ENCODE peak calls at places on chromosomes 4 and X, in six cellular contexts. X, I, C, L, T and J are unnamed samples.

GRCh38 chr4:165766976-165767375 is 106.1 kb upstream of the TLL1 start:
- DNase-seq in I (no peak), L (no peak), X (no peak), T (no peak), C (no peak), J (no peak)

GRCh38 chr4:123444298-123444731 is 47.7 kb downstream of the SPRY1 start:
- DNase-seq in L (peak), C (peak), I (no peak), T (peak), X (peak), J (peak)

GRCh38 chrX:50456712-50457484 is 13.7 kb downstream of the DGKK start:
- DNase-seq in X (no peak), L (no peak), T (no peak), C (no peak), I (no peak), J (no peak)

GRCh38 chr4:13592220-13592619 is 35.3 kb downstream of the BOD1L1 start:
- DNase-seq in X (no peak), I (no peak), C (no peak), L (no peak), T (peak), J (no peak)

GRCh38 chr4:25367004-25367621 is 9.9 kb upstream of the ANAPC4 start:
- DNase-seq in I (no peak), L (no peak), X (peak), T (no peak), C (no peak), J (no peak)

GRCh38 chr4:19026281-19026680 is 1004.7 kb upstream of the LCORL start:
- DNase-seq in C (no peak), L (no peak), T (no peak), I (no peak), X (no peak), J (no peak)

GRCh38 chr4:16995451-16995850 is 97.0 kb upstream of the LDB2 start:
- DNase-seq in X (no peak), L (no peak), I (no peak), C (no peak), T (no peak), J (peak)

GRCh38 chr4:1491630-1492457 is 85.6 kb upstream of the NKX1-1 start:
- DNase-seq in C (no peak), X (no peak), T (no peak), I (no peak), L (no peak), J (no peak)

GRCh38 chrX:151713859-151714258 is 2.0 kb upstream of the FATE1 start:
- DNase-seq in I (peak), T (peak), L (peak), C (no peak), X (peak), J (no peak)

GRCh38 chr4:40321671-40322131 is 13.4 kb upstream of the CHRNA9 start:
- DNase-seq in L (no peak), T (no peak), C (no peak), X (no peak), I (no peak), J (no peak)

GRCh38 chr4:53004497-53005148 is 142.5 kb downstream of the RASL11B start:
- DNase-seq in T (no peak), C (peak), X (no peak), L (no peak), I (no peak), J (no peak)

GRCh38 chr4:19577121-19577520 is 674.6 kb upstream of the SLIT2 start:
- DNase-seq in L (no peak), X (no peak), T (no peak), C (no peak), I (no peak), J (no peak)

GRCh38 chrX:68419934-68420333 is 13.4 kb downstream of the OPHN1 start:
- DNase-seq in C (no peak), L (no peak), I (no peak), X (no peak), T (no peak), J (no peak)

GRCh38 chr4:157806176-157806575 is 366.6 kb downstream of the GASK1B start:
- DNase-seq in X (no peak), I (no peak), C (no peak), L (no peak), T (no peak), J (no peak)

GRCh38 chr4:157804169-157804543 is 368.7 kb downstream of the GASK1B start:
- DNase-seq in X (no peak), L (no peak), C (no peak), T (peak), I (no peak), J (no peak)

GRCh38 chr4:157808796-157809408 is 363.9 kb downstream of the GASK1B start:
- DNase-seq in L (no peak), T (no peak), I (no peak), X (no peak), C (no peak), J (no peak)

GRCh38 chr4:157803441-157804168 is 369.2 kb downstream of the GASK1B start:
- DNase-seq in L (no peak), X (no peak), T (no peak), C (no peak), I (no peak), J (no peak)

DNA sequence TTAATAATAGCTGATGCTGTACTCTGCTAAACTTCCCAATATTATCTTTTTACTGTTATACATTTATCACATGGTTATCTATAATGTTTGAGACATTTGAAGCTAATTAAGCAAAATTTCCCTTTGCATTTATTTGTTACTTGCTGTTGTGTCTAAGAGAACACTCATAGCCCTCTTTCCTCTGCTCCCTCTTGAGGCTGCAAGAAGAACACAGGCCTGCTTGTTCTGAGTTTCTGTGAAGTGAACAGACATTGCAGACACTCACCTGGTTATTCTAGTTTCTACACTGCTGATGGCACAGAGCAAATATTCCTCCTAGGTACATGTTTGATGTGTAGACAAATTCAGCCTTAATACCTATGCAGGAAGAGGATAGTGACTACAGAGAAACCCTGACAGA is 367.8 kb downstream of the GASK1B start:
- DNase-seq in T (peak), L (no peak), X (no peak), C (no peak), I (peak), J (no peak)
- TF ChIP-seq ZNF274 in T (no peak), L (no peak), X (no peak), C (no peak), I (no peak), J (no peak)

GRCh38 chr4:174213734-174214101 is 69.7 kb downstream of the FBXO8 start:
- DNase-seq in I (no peak), L (no peak), T (no peak), X (no peak), C (no peak), J (no peak)
- H3K4me3 ChIP-seq in I (no peak), L (peak), T (no peak), X (no peak), C (no peak), J (no peak)

DNA sequence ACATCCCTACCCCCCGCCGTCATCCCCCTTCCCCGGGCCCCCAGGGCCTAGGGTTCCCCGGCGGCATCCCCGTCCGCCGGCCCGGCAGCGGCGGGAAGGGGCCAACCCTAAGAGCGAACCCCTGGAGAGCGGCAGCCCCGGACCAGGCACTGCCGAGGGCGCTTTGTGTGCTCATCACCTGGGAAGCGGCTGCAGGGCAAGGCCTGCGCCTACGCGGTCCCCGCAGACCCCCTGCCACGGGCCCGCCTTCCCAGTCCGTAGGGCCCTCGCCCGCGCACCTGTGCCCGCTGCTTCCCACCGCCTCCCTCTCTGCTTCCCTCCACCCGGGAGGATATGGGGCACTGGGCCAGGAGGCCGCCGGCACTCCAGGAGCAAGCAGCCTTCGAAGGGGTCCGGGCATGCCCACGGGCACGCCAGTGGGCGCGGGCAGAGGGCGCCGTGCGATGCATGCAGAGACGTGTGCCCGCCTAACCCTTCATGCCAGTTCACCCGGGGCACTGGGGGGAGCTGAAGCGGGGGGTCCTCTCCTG is 2.6 kb downstream of the FLNA start:
- DNase-seq in T (no peak), I (no peak), C (no peak), X (no peak), L (no peak), J (no peak)
- TF ChIP-seq ZNF274 in T (no peak), I (no peak), C (no peak), X (no peak), L (no peak), J (no peak)

GRCh38 chr4:163663454-163664225 is 169.2 kb downstream of the TMA16 start:
- DNase-seq in I (no peak), X (no peak), T (no peak), C (peak), L (no peak), J (no peak)

GRCh38 chr4:163666335-163666888 is 171.9 kb downstream of the TMA16 start:
- DNase-seq in L (no peak), C (no peak), T (no peak), X (no peak), I (no peak), J (no peak)

GRCh38 chr4:163665521-163666334 is 171.2 kb downstream of the TMA16 start:
- DNase-seq in T (no peak), C (no peak), X (no peak), I (no peak), L (no peak), J (no peak)

DNA sequence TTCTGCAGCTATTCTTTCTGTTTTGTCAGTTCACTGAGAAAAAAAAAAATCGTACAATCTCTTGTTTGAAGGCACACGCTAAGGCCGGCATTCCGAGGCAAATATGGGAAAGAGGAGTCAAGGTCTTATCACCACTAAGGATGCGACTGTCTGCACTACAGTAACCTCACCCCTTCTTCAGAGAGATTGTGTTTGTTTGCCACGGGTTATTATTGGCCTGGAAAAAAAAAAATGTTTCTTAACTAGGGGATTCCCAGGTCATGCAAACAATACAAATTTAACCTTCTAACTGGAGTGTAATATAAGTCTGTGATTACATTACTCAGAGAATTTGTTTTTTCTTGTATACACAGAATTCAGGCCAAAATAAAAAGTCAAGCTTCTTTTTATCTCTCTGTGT is 168.3 kb downstream of the TMA16 start:
- DNase-seq in I (no peak), X (no peak), T (no peak), L (no peak), C (no peak), J (no peak)
- H3K4me3 ChIP-seq in I (no peak), X (no peak), T (no peak), L (no peak), C (peak), J (no peak)

DNA sequence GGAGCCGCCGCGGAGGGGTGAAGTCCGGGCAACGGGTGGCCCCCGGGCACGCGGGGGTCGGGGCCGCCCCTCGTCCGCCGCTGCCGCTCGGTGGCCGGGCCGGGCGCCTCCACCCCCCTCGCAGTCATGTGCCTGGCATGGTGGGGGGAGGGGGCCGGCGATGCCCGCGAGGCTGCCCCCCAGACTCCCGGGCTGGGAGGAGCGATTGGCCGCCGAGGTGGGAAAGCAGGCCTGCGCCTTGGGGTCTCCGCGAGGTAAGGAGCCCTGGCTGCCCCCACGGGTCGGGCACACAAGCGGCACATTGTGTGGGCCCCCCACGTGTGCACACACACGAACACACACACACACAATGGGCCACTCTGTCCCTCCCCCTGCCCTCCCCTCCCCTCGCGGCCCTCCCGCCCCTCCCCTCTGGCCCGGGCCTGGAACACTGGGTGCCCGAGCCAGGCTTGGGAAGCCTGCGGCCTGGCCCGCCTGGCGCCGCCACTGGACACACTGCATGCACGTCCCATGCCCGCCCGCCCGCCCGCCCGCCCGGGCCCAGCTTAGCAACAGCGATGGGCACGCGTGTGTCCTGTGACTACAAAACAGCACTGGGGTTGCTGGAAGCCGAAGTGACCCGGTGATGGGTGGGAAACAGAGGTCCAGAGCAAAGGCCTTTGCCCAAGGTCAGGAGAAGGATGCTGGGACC is 1.3 kb downstream of the SLC6A8 start:
- DNase-seq in I (no peak), C (no peak), L (no peak), T (no peak), X (peak), J (no peak)
- TF ChIP-seq ZNF274 in I (no peak), C (no peak), L (no peak), T (no peak), X (no peak), J (no peak)

GRCh38 chr4:173517781-173518371 is 12.2 kb downstream of the HAND2 start:
- DNase-seq in I (no peak), T (no peak), L (peak), X (no peak), C (no peak), J (no peak)

GRCh38 chr4:173518419-173519102 is 11.5 kb downstream of the HAND2 start:
- DNase-seq in I (no peak), T (no peak), X (no peak), C (no peak), L (peak), J (no peak)

GRCh38 chr4:173521474-173522159 is 8.4 kb downstream of the HAND2 start:
- DNase-seq in I (no peak), C (no peak), T (no peak), L (peak), X (no peak), J (no peak)

GRCh38 chr4:173520921-173521473 is 9.0 kb downstream of the HAND2 start:
- DNase-seq in C (no peak), T (no peak), L (no peak), I (no peak), X (no peak), J (no peak)

GRCh38 chr4:173519130-173520101 is 10.6 kb downstream of the HAND2 start:
- DNase-seq in C (no peak), T (no peak), L (peak), X (no peak), I (no peak), J (no peak)
- H3K4me3 ChIP-seq in C (no peak), T (no peak), L (no peak), X (no peak), I (no peak), J (no peak)

GRCh38 chr4:6815029-6815836 is 32.7 kb downstream of the KIAA0232 start:
- DNase-seq in C (no peak), X (no peak), L (no peak), I (no peak), T (no peak), J (no peak)
- TF ChIP-seq ZNF274 in C (no peak), X (no peak), L (no peak), I (no peak), T (no peak), J (no peak)

DNA sequence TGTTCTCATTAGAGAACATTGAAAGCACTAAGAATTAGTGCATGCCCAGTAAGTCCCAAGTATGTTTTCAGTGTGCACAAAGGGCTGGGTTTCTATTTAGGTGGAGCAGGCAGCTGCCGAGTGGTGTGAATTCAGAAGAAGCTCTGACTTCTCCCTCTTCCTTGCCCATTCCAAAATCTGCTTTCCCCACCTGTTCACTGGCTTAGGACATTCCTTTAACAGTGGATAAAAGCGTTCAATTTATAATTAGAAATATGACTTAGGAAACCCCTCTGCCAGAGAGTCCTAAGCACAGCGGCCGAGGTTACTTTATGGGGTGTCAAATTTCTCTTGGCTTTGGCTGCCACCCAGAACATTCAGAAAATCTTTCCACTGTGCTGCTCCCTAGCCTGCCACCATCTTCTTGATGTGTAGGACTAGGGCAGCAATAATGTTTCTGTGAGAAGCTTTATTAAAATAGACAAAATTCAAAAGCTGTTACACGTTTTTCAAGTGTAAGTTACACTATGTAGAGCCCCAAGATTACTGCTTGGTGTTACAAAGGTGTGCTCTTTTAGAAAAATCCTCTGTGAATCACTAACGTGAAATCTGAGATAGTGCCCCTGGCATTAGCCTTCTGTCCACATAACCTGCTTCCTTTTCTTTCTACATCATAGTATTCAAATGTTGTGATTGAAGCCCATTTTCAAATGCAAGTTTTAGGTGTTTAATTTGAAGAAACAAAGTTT is 191.6 kb upstream of the ANKRD50 start:
- DNase-seq in T (no peak), X (no peak), I (peak), C (no peak), L (no peak), J (no peak)
- H3K4me3 ChIP-seq in T (no peak), X (no peak), I (peak), C (no peak), L (no peak), J (no peak)

DNA sequence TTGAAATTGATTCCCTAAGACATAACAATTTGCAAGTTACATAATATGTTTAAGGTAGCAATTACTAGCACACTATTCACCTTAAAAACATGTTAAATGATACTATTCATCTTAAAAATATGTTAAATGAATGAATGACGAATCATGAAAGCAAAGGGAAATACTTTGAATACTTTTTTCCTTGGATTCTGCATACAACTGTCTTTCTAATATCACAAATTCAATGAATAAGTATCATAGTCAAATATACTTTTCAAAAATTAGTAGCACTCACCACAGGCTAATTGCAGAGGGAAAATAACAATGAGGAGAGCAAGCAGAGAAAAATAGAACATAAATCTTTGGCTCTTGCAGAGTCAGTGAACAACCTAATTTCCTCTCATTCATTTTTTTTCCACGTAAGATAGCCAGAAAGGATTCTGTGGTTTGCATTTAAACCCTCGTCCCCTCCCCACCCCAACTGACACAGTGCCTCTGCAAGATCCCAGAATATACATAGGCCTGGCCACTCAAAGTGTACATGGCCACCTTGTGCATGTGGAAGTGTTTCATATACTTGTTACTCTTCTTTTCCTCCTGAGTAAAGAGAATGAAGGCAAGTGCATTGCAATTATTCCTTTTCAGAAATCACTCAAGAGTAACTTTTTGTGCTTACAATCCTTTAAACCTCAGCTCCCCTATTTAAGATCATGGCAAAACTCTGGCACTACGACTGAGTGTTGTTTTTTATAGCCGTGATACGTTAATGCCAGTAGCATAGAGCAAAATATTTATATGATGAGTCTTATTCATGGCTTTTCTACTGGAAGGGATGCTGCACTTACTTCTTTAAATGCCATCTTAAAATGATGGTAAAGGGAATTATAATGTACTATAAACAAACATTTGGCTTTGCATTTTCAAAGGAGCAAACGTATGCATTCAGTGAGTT is 236.4 kb downstream of the PDGFC start:
- DNase-seq in C (no peak), I (no peak), X (no peak), T (no peak), L (no peak), J (no peak)
- TF ChIP-seq ZNF274 in C (no peak), I (no peak), X (no peak), T (no peak), L (no peak), J (no peak)